ENCODE peak calls at places on chromosomes 5 and 9, in eight cellular contexts. X is activated CD4-positive, CD25-positive, alpha-beta regulatory T cell treated with anti-CD3 and anti-CD28 coated beads, Interleukin-2, amount 50 U/mL, for 72 hours; G is myocyte; T is NCI-H774; E is NT2/D1; N is islet precursor cell; P is RWPE1; B is transverse colon. U is an unnamed sample.

GRCh38 chr5:179118756-179119414 is 58.7 kb downstream of the ZNF354C start:
- DNase-seq in B (no peak), P (no peak), T (no peak), G (no peak), N (peak), X (no peak), E (no peak), U (no peak)

GRCh38 chr5:171965740-171966139 is 40.7 kb downstream of the FBXW11 start:
- DNase-seq in X (no peak), T (no peak), P (no peak), B (no peak), E (no peak), N (no peak), G (no peak), U (peak)

GRCh38 chr5:78320461-78320860 is 26.0 kb upstream of the AP3B1 start:
- DNase-seq in E (no peak), T (peak), B (no peak), G (peak), N (no peak), X (no peak), P (peak), U (no peak)

GRCh38 chr5:144467795-144468194 is 297.1 kb downstream of the KCTD16 start:
- DNase-seq in G (peak), P (peak), T (peak), N (peak), B (peak), E (peak), X (no peak), U (no peak)

GRCh38 chr5:41213340-41213739 is at the start of gene C6:
- DNase-seq in E (no peak), P (no peak), G (no peak), N (no peak), X (no peak), T (no peak), B (no peak), U (no peak)

GRCh38 chr9:107176701-107177100 is 106.4 kb upstream of the RAD23B start:
- DNase-seq in B (no peak), E (peak), X (no peak), G (peak), T (no peak), P (no peak), N (peak), U (no peak)

GRCh38 chr9:81529556-81530193 is 159.7 kb downstream of the TLE1 start:
- DNase-seq in G (no peak), X (no peak), B (no peak), N (peak), P (peak), E (peak), T (no peak), U (no peak)

GRCh38 chr9:106052735-106053134 is 358.4 kb downstream of the TMEM38B start:
- DNase-seq in N (no peak), X (no peak), B (no peak), P (no peak), G (no peak), T (no peak), E (no peak), U (no peak)

GRCh38 chr9:86573886-86574285 is 219.7 kb upstream of the TUT7 start:
- DNase-seq in E (no peak), B (no peak), X (no peak), T (no peak), N (no peak), G (no peak), P (no peak), U (no peak)

GRCh38 chr9:130874783-130875182 is 21.8 kb downstream of the QRFP start:
- DNase-seq in X (no peak), G (no peak), N (no peak), E (no peak), T (no peak), B (no peak), P (no peak), U (no peak)

GRCh38 chr5:96172436-96172835 is 210.8 kb upstream of the ELL2 start:
- DNase-seq in T (no peak), B (no peak), X (no peak), E (no peak), P (no peak), N (no peak), G (peak), U (no peak)

GRCh38 chr5:73515232-73515631 is 17.0 kb downstream of the BTF3 start:
- DNase-seq in G (peak), E (no peak), B (peak), T (peak), P (no peak), X (no peak), N (no peak), U (no peak)

GRCh38 chr5:139708877-139709586 is 60.9 kb downstream of the CXXC5 start:
- DNase-seq in N (peak), G (peak), P (no peak), T (peak), E (no peak), X (no peak), B (peak), U (peak)

GRCh38 chr9:75229605-75230332 is 141.5 kb downstream of the OSTF1 start:
- DNase-seq in T (no peak), P (peak), N (no peak), E (no peak), X (no peak), B (peak), G (no peak), U (no peak)

GRCh38 chr5:157371655-157372471 is 88.2 kb upstream of the NIPAL4 start:
- DNase-seq in P (no peak), B (no peak), N (no peak), E (no peak), T (no peak), G (no peak), X (no peak), U (no peak)